ENCODE peak calls at places on chromosomes 2 and 18, in ten cellular contexts. One of them, this sample, is unnamed.

GRCh38 chr2:172643142-172643541 is 87.3 kb downstream of the PDK1 start:
- DNase-seq in HCT116: peak
- DNase-seq in activated CD4-positive, alpha-beta T cell treated with anti-CD3 and anti-CD28 coated beads, Interleukin-2, amount 50 U/mL, for 24 hours: peak
- DNase-seq in IMR-90: peak
- DNase-seq in activated CD8-positive, alpha-beta memory T cell treated with anti-CD3 and anti-CD28 coated beads for 1 hour: no peak
- DNase-seq in body of pancreas: no peak
- DNase-seq in WERI-Rb-1: no peak
- DNase-seq in GM12878: no peak
- DNase-seq in AG09309: no peak
- DNase-seq in CD4-positive, CD25-positive, alpha-beta regulatory T cell: no peak
- DNase-seq in this sample: no peak

GRCh38 chr2:120885749-120886148 is 150.1 kb downstream of the GLI2 start:
- DNase-seq in HCT116: no peak
- DNase-seq in activated CD4-positive, alpha-beta T cell treated with anti-CD3 and anti-CD28 coated beads, Interleukin-2, amount 50 U/mL, for 24 hours: no peak
- DNase-seq in IMR-90: no peak
- DNase-seq in activated CD8-positive, alpha-beta memory T cell treated with anti-CD3 and anti-CD28 coated beads for 1 hour: no peak
- DNase-seq in body of pancreas: no peak
- DNase-seq in WERI-Rb-1: no peak
- DNase-seq in GM12878: no peak
- DNase-seq in AG09309: no peak
- DNase-seq in CD4-positive, CD25-positive, alpha-beta regulatory T cell: no peak
- DNase-seq in this sample: no peak

GRCh38 chr2:5549061-5549601 is 143.1 kb upstream of the SOX11 start:
- DNase-seq in HCT116: no peak
- DNase-seq in activated CD4-positive, alpha-beta T cell treated with anti-CD3 and anti-CD28 coated beads, Interleukin-2, amount 50 U/mL, for 24 hours: no peak
- DNase-seq in IMR-90: peak
- DNase-seq in activated CD8-positive, alpha-beta memory T cell treated with anti-CD3 and anti-CD28 coated beads for 1 hour: no peak
- DNase-seq in body of pancreas: no peak
- DNase-seq in WERI-Rb-1: no peak
- DNase-seq in GM12878: no peak
- DNase-seq in AG09309: no peak
- DNase-seq in CD4-positive, CD25-positive, alpha-beta regulatory T cell: no peak
- DNase-seq in this sample: no peak

GRCh38 chr2:140177081-140177480 is 1396.9 kb upstream of the NXPH2 start:
- DNase-seq in HCT116: no peak
- DNase-seq in activated CD4-positive, alpha-beta T cell treated with anti-CD3 and anti-CD28 coated beads, Interleukin-2, amount 50 U/mL, for 24 hours: no peak
- DNase-seq in IMR-90: no peak
- DNase-seq in activated CD8-positive, alpha-beta memory T cell treated with anti-CD3 and anti-CD28 coated beads for 1 hour: no peak
- DNase-seq in body of pancreas: no peak
- DNase-seq in WERI-Rb-1: no peak
- DNase-seq in GM12878: no peak
- DNase-seq in AG09309: no peak
- DNase-seq in CD4-positive, CD25-positive, alpha-beta regulatory T cell: no peak
- DNase-seq in this sample: no peak

GRCh38 chr18:54254265-54254758 is 15.0 kb upstream of the POLI start:
- DNase-seq in HCT116: peak
- DNase-seq in activated CD4-positive, alpha-beta T cell treated with anti-CD3 and anti-CD28 coated beads, Interleukin-2, amount 50 U/mL, for 24 hours: no peak
- DNase-seq in IMR-90: peak
- DNase-seq in activated CD8-positive, alpha-beta memory T cell treated with anti-CD3 and anti-CD28 coated beads for 1 hour: no peak
- DNase-seq in body of pancreas: peak
- DNase-seq in WERI-Rb-1: no peak
- DNase-seq in GM12878: no peak
- DNase-seq in AG09309: no peak
- DNase-seq in CD4-positive, CD25-positive, alpha-beta regulatory T cell: no peak
- DNase-seq in this sample: no peak

GRCh38 chr2:221060335-221060734 is 511.8 kb downstream of the EPHA4 start:
- DNase-seq in HCT116: no peak
- DNase-seq in activated CD4-positive, alpha-beta T cell treated with anti-CD3 and anti-CD28 coated beads, Interleukin-2, amount 50 U/mL, for 24 hours: no peak
- DNase-seq in IMR-90: peak
- DNase-seq in activated CD8-positive, alpha-beta memory T cell treated with anti-CD3 and anti-CD28 coated beads for 1 hour: no peak
- DNase-seq in body of pancreas: no peak
- DNase-seq in WERI-Rb-1: no peak
- DNase-seq in GM12878: no peak
- DNase-seq in AG09309: peak
- DNase-seq in CD4-positive, CD25-positive, alpha-beta regulatory T cell: no peak
- DNase-seq in this sample: no peak

GRCh38 chr18:34626404-34627137 is 83.5 kb upstream of the DTNA start:
- DNase-seq in HCT116: no peak
- DNase-seq in activated CD4-positive, alpha-beta T cell treated with anti-CD3 and anti-CD28 coated beads, Interleukin-2, amount 50 U/mL, for 24 hours: no peak
- DNase-seq in IMR-90: peak
- DNase-seq in activated CD8-positive, alpha-beta memory T cell treated with anti-CD3 and anti-CD28 coated beads for 1 hour: no peak
- DNase-seq in body of pancreas: no peak
- DNase-seq in WERI-Rb-1: no peak
- DNase-seq in GM12878: no peak
- DNase-seq in AG09309: no peak
- DNase-seq in CD4-positive, CD25-positive, alpha-beta regulatory T cell: no peak
- DNase-seq in this sample: no peak

GRCh38 chr2:38076250-38076709 is 329 bp upstream of the CYP1B1 start:
- DNase-seq in HCT116: peak
- DNase-seq in activated CD4-positive, alpha-beta T cell treated with anti-CD3 and anti-CD28 coated beads, Interleukin-2, amount 50 U/mL, for 24 hours: peak
- DNase-seq in IMR-90: peak
- DNase-seq in activated CD8-positive, alpha-beta memory T cell treated with anti-CD3 and anti-CD28 coated beads for 1 hour: no peak
- DNase-seq in body of pancreas: peak
- DNase-seq in WERI-Rb-1: peak
- DNase-seq in GM12878: no peak
- DNase-seq in AG09309: peak
- DNase-seq in CD4-positive, CD25-positive, alpha-beta regulatory T cell: no peak
- DNase-seq in this sample: peak

GRCh38 chr2:211898697-211899096 is 639.9 kb downstream of the ERBB4 start:
- DNase-seq in HCT116: no peak
- DNase-seq in activated CD4-positive, alpha-beta T cell treated with anti-CD3 and anti-CD28 coated beads, Interleukin-2, amount 50 U/mL, for 24 hours: no peak
- DNase-seq in IMR-90: no peak
- DNase-seq in activated CD8-positive, alpha-beta memory T cell treated with anti-CD3 and anti-CD28 coated beads for 1 hour: no peak
- DNase-seq in body of pancreas: no peak
- DNase-seq in WERI-Rb-1: no peak
- DNase-seq in GM12878: no peak
- DNase-seq in AG09309: no peak
- DNase-seq in CD4-positive, CD25-positive, alpha-beta regulatory T cell: no peak
- DNase-seq in this sample: no peak

GRCh38 chr18:392926-393325 is 107.6 kb downstream of the COLEC12 start:
- DNase-seq in HCT116: no peak
- DNase-seq in activated CD4-positive, alpha-beta T cell treated with anti-CD3 and anti-CD28 coated beads, Interleukin-2, amount 50 U/mL, for 24 hours: no peak
- DNase-seq in IMR-90: no peak
- DNase-seq in activated CD8-positive, alpha-beta memory T cell treated with anti-CD3 and anti-CD28 coated beads for 1 hour: no peak
- DNase-seq in body of pancreas: no peak
- DNase-seq in WERI-Rb-1: no peak
- DNase-seq in GM12878: no peak
- DNase-seq in AG09309: no peak
- DNase-seq in CD4-positive, CD25-positive, alpha-beta regulatory T cell: no peak
- DNase-seq in this sample: no peak

GRCh38 chr18:76620326-76620813 is 125.3 kb upstream of the ZNF516 start:
- DNase-seq in HCT116: peak
- DNase-seq in activated CD4-positive, alpha-beta T cell treated with anti-CD3 and anti-CD28 coated beads, Interleukin-2, amount 50 U/mL, for 24 hours: no peak
- DNase-seq in IMR-90: peak
- DNase-seq in activated CD8-positive, alpha-beta memory T cell treated with anti-CD3 and anti-CD28 coated beads for 1 hour: no peak
- DNase-seq in body of pancreas: peak
- DNase-seq in WERI-Rb-1: peak
- DNase-seq in GM12878: peak
- DNase-seq in AG09309: peak
- DNase-seq in CD4-positive, CD25-positive, alpha-beta regulatory T cell: no peak
- DNase-seq in this sample: peak

GRCh38 chr2:98404556-98405250 is 40.0 kb upstream of the INPP4A start:
- DNase-seq in HCT116: no peak
- DNase-seq in activated CD4-positive, alpha-beta T cell treated with anti-CD3 and anti-CD28 coated beads, Interleukin-2, amount 50 U/mL, for 24 hours: no peak
- DNase-seq in IMR-90: no peak
- DNase-seq in activated CD8-positive, alpha-beta memory T cell treated with anti-CD3 and anti-CD28 coated beads for 1 hour: no peak
- DNase-seq in body of pancreas: no peak
- DNase-seq in WERI-Rb-1: no peak
- DNase-seq in GM12878: no peak
- DNase-seq in AG09309: no peak
- DNase-seq in CD4-positive, CD25-positive, alpha-beta regulatory T cell: no peak
- DNase-seq in this sample: no peak

GRCh38 chr2:128524183-128524582 is 205.5 kb upstream of the HS6ST1 start:
- DNase-seq in HCT116: no peak
- DNase-seq in activated CD4-positive, alpha-beta T cell treated with anti-CD3 and anti-CD28 coated beads, Interleukin-2, amount 50 U/mL, for 24 hours: no peak
- DNase-seq in IMR-90: no peak
- DNase-seq in activated CD8-positive, alpha-beta memory T cell treated with anti-CD3 and anti-CD28 coated beads for 1 hour: no peak
- DNase-seq in body of pancreas: no peak
- DNase-seq in WERI-Rb-1: no peak
- DNase-seq in GM12878: no peak
- DNase-seq in AG09309: no peak
- DNase-seq in CD4-positive, CD25-positive, alpha-beta regulatory T cell: no peak
- DNase-seq in this sample: no peak

GRCh38 chr2:1884933-1885580 is 140.7 kb upstream of the PXDN start:
- DNase-seq in HCT116: no peak
- DNase-seq in activated CD4-positive, alpha-beta T cell treated with anti-CD3 and anti-CD28 coated beads, Interleukin-2, amount 50 U/mL, for 24 hours: no peak
- DNase-seq in IMR-90: peak
- DNase-seq in activated CD8-positive, alpha-beta memory T cell treated with anti-CD3 and anti-CD28 coated beads for 1 hour: no peak
- DNase-seq in body of pancreas: no peak
- DNase-seq in WERI-Rb-1: no peak
- DNase-seq in GM12878: no peak
- DNase-seq in AG09309: no peak
- DNase-seq in CD4-positive, CD25-positive, alpha-beta regulatory T cell: no peak
- DNase-seq in this sample: no peak

GRCh38 chr18:3889803-3890202 is 439.8 kb downstream of the TGIF1 start:
- DNase-seq in HCT116: no peak
- DNase-seq in activated CD4-positive, alpha-beta T cell treated with anti-CD3 and anti-CD28 coated beads, Interleukin-2, amount 50 U/mL, for 24 hours: no peak
- DNase-seq in IMR-90: peak
- DNase-seq in activated CD8-positive, alpha-beta memory T cell treated with anti-CD3 and anti-CD28 coated beads for 1 hour: no peak
- DNase-seq in body of pancreas: no peak
- DNase-seq in WERI-Rb-1: no peak
- DNase-seq in GM12878: no peak
- DNase-seq in AG09309: peak
- DNase-seq in CD4-positive, CD25-positive, alpha-beta regulatory T cell: no peak
- DNase-seq in this sample: no peak

GRCh38 chr2:220127311-220127710 is 499.9 kb downstream of the SLC4A3 start:
- DNase-seq in HCT116: no peak
- DNase-seq in activated CD4-positive, alpha-beta T cell treated with anti-CD3 and anti-CD28 coated beads, Interleukin-2, amount 50 U/mL, for 24 hours: no peak
- DNase-seq in IMR-90: no peak
- DNase-seq in activated CD8-positive, alpha-beta memory T cell treated with anti-CD3 and anti-CD28 coated beads for 1 hour: no peak
- DNase-seq in body of pancreas: no peak
- DNase-seq in WERI-Rb-1: no peak
- DNase-seq in GM12878: no peak
- DNase-seq in AG09309: no peak
- DNase-seq in CD4-positive, CD25-positive, alpha-beta regulatory T cell: no peak
- DNase-seq in this sample: no peak

GRCh38 chr2:240817496-240818292 is 2.3 kb downstream of the KIF1A start:
- DNase-seq in HCT116: no peak
- DNase-seq in activated CD4-positive, alpha-beta T cell treated with anti-CD3 and anti-CD28 coated beads, Interleukin-2, amount 50 U/mL, for 24 hours: no peak
- DNase-seq in IMR-90: no peak
- DNase-seq in activated CD8-positive, alpha-beta memory T cell treated with anti-CD3 and anti-CD28 coated beads for 1 hour: no peak
- DNase-seq in body of pancreas: no peak
- DNase-seq in WERI-Rb-1: no peak
- DNase-seq in GM12878: no peak
- DNase-seq in AG09309: no peak
- DNase-seq in CD4-positive, CD25-positive, alpha-beta regulatory T cell: no peak
- DNase-seq in this sample: no peak

GRCh38 chr18:69985239-69985638 is 37.6 kb upstream of the CD226 start:
- DNase-seq in HCT116: no peak
- DNase-seq in activated CD4-positive, alpha-beta T cell treated with anti-CD3 and anti-CD28 coated beads, Interleukin-2, amount 50 U/mL, for 24 hours: no peak
- DNase-seq in IMR-90: no peak
- DNase-seq in activated CD8-positive, alpha-beta memory T cell treated with anti-CD3 and anti-CD28 coated beads for 1 hour: no peak
- DNase-seq in body of pancreas: no peak
- DNase-seq in WERI-Rb-1: no peak
- DNase-seq in GM12878: no peak
- DNase-seq in AG09309: no peak
- DNase-seq in CD4-positive, CD25-positive, alpha-beta regulatory T cell: no peak
- DNase-seq in this sample: no peak

GRCh38 chr2:134140251-134140661 is 113.6 kb upstream of the MGAT5 start:
- DNase-seq in HCT116: no peak
- DNase-seq in activated CD4-positive, alpha-beta T cell treated with anti-CD3 and anti-CD28 coated beads, Interleukin-2, amount 50 U/mL, for 24 hours: no peak
- DNase-seq in IMR-90: no peak
- DNase-seq in activated CD8-positive, alpha-beta memory T cell treated with anti-CD3 and anti-CD28 coated beads for 1 hour: no peak
- DNase-seq in body of pancreas: peak
- DNase-seq in WERI-Rb-1: no peak
- DNase-seq in GM12878: no peak
- DNase-seq in AG09309: no peak
- DNase-seq in CD4-positive, CD25-positive, alpha-beta regulatory T cell: no peak
- DNase-seq in this sample: peak

GRCh38 chr2:143683977-143684376 is 554.8 kb downstream of the ARHGAP15 start:
- DNase-seq in HCT116: no peak
- DNase-seq in activated CD4-positive, alpha-beta T cell treated with anti-CD3 and anti-CD28 coated beads, Interleukin-2, amount 50 U/mL, for 24 hours: no peak
- DNase-seq in IMR-90: no peak
- DNase-seq in activated CD8-positive, alpha-beta memory T cell treated with anti-CD3 and anti-CD28 coated beads for 1 hour: no peak
- DNase-seq in body of pancreas: no peak
- DNase-seq in WERI-Rb-1: no peak
- DNase-seq in GM12878: no peak
- DNase-seq in AG09309: no peak
- DNase-seq in CD4-positive, CD25-positive, alpha-beta regulatory T cell: no peak
- DNase-seq in this sample: no peak

GRCh38 chr18:68826111-68826510 is 28.2 kb downstream of the CCDC102B start:
- DNase-seq in HCT116: no peak
- DNase-seq in activated CD4-positive, alpha-beta T cell treated with anti-CD3 and anti-CD28 coated beads, Interleukin-2, amount 50 U/mL, for 24 hours: no peak
- DNase-seq in IMR-90: no peak
- DNase-seq in activated CD8-positive, alpha-beta memory T cell treated with anti-CD3 and anti-CD28 coated beads for 1 hour: no peak
- DNase-seq in body of pancreas: no peak
- DNase-seq in WERI-Rb-1: no peak
- DNase-seq in GM12878: no peak
- DNase-seq in AG09309: peak
- DNase-seq in CD4-positive, CD25-positive, alpha-beta regulatory T cell: no peak
- DNase-seq in this sample: no peak

GRCh38 chr2:119173556-119174060 is 15.1 kb upstream of the C1QL2 start:
- DNase-seq in HCT116: no peak
- DNase-seq in activated CD4-positive, alpha-beta T cell treated with anti-CD3 and anti-CD28 coated beads, Interleukin-2, amount 50 U/mL, for 24 hours: no peak
- DNase-seq in IMR-90: no peak
- DNase-seq in activated CD8-positive, alpha-beta memory T cell treated with anti-CD3 and anti-CD28 coated beads for 1 hour: no peak
- DNase-seq in body of pancreas: no peak
- DNase-seq in WERI-Rb-1: no peak
- DNase-seq in GM12878: no peak
- DNase-seq in AG09309: no peak
- DNase-seq in CD4-positive, CD25-positive, alpha-beta regulatory T cell: no peak
- DNase-seq in this sample: no peak

GRCh38 chr2:39411186-39411944 is 25.7 kb downstream of the MAP4K3 start:
- DNase-seq in HCT116: peak
- DNase-seq in activated CD4-positive, alpha-beta T cell treated with anti-CD3 and anti-CD28 coated beads, Interleukin-2, amount 50 U/mL, for 24 hours: no peak
- DNase-seq in IMR-90: peak
- DNase-seq in activated CD8-positive, alpha-beta memory T cell treated with anti-CD3 and anti-CD28 coated beads for 1 hour: no peak
- DNase-seq in body of pancreas: no peak
- DNase-seq in WERI-Rb-1: no peak
- DNase-seq in GM12878: no peak
- DNase-seq in AG09309: no peak
- DNase-seq in CD4-positive, CD25-positive, alpha-beta regulatory T cell: no peak
- DNase-seq in this sample: no peak

GRCh38 chr18:27921392-27921791 is 255.5 kb downstream of the CDH2 start:
- DNase-seq in HCT116: no peak
- DNase-seq in activated CD4-positive, alpha-beta T cell treated with anti-CD3 and anti-CD28 coated beads, Interleukin-2, amount 50 U/mL, for 24 hours: no peak
- DNase-seq in IMR-90: no peak
- DNase-seq in activated CD8-positive, alpha-beta memory T cell treated with anti-CD3 and anti-CD28 coated beads for 1 hour: no peak
- DNase-seq in body of pancreas: no peak
- DNase-seq in WERI-Rb-1: no peak
- DNase-seq in GM12878: no peak
- DNase-seq in AG09309: no peak
- DNase-seq in CD4-positive, CD25-positive, alpha-beta regulatory T cell: no peak
- DNase-seq in this sample: no peak

GRCh38 chr18:3053081-3053480 is 40.1 kb upstream of the LPIN2 start:
- DNase-seq in HCT116: no peak
- DNase-seq in activated CD4-positive, alpha-beta T cell treated with anti-CD3 and anti-CD28 coated beads, Interleukin-2, amount 50 U/mL, for 24 hours: no peak
- DNase-seq in IMR-90: no peak
- DNase-seq in activated CD8-positive, alpha-beta memory T cell treated with anti-CD3 and anti-CD28 coated beads for 1 hour: no peak
- DNase-seq in body of pancreas: no peak
- DNase-seq in WERI-Rb-1: no peak
- DNase-seq in GM12878: no peak
- DNase-seq in AG09309: no peak
- DNase-seq in CD4-positive, CD25-positive, alpha-beta regulatory T cell: no peak
- DNase-seq in this sample: no peak

GRCh38 chr2:1798425-1799144 is 54.3 kb upstream of the PXDN start:
- DNase-seq in HCT116: no peak
- DNase-seq in activated CD4-positive, alpha-beta T cell treated with anti-CD3 and anti-CD28 coated beads, Interleukin-2, amount 50 U/mL, for 24 hours: no peak
- DNase-seq in IMR-90: no peak
- DNase-seq in activated CD8-positive, alpha-beta memory T cell treated with anti-CD3 and anti-CD28 coated beads for 1 hour: no peak
- DNase-seq in body of pancreas: no peak
- DNase-seq in WERI-Rb-1: no peak
- DNase-seq in GM12878: no peak
- DNase-seq in AG09309: no peak
- DNase-seq in CD4-positive, CD25-positive, alpha-beta regulatory T cell: no peak
- DNase-seq in this sample: no peak

GRCh38 chr2:237096911-237097310 is 11.2 kb downstream of the COPS8 start:
- DNase-seq in HCT116: no peak
- DNase-seq in activated CD4-positive, alpha-beta T cell treated with anti-CD3 and anti-CD28 coated beads, Interleukin-2, amount 50 U/mL, for 24 hours: no peak
- DNase-seq in IMR-90: peak
- DNase-seq in activated CD8-positive, alpha-beta memory T cell treated with anti-CD3 and anti-CD28 coated beads for 1 hour: no peak
- DNase-seq in body of pancreas: no peak
- DNase-seq in WERI-Rb-1: no peak
- DNase-seq in GM12878: no peak
- DNase-seq in AG09309: no peak
- DNase-seq in CD4-positive, CD25-positive, alpha-beta regulatory T cell: no peak
- DNase-seq in this sample: no peak

GRCh38 chr18:54269924-54270844 is 867 bp downstream of the POLI start:
- DNase-seq in HCT116: peak
- DNase-seq in activated CD4-positive, alpha-beta T cell treated with anti-CD3 and anti-CD28 coated beads, Interleukin-2, amount 50 U/mL, for 24 hours: peak
- DNase-seq in IMR-90: peak
- DNase-seq in activated CD8-positive, alpha-beta memory T cell treated with anti-CD3 and anti-CD28 coated beads for 1 hour: no peak
- DNase-seq in body of pancreas: peak
- DNase-seq in WERI-Rb-1: peak
- DNase-seq in GM12878: no peak
- DNase-seq in AG09309: no peak
- DNase-seq in CD4-positive, CD25-positive, alpha-beta regulatory T cell: peak
- DNase-seq in this sample: peak

This sample was measured in Ammon's horn.